ENCODE peak calls at places on chromosomes 3 and 15, in six cellular contexts. W is sigmoid colon, E is adrenal gland, O is tibial nerve, G is Peyer's patch, Y is heart left ventricle. B is an unnamed sample.
A peak's percentile ranks its signal among the peaks of the same experiment; 100 is the strongest.

GRCh38 chr3:101635954-101636798 is 40.8 kb downstream of the ZBTB11 start:
- DNase-seq in O (no peak), Y (peak; percentile 45), E (peak; percentile 65), W (no peak), G (peak; percentile 34), B (peak; percentile 58)

GRCh38 chr15:39692464-39693327 is 89.9 kb downstream of the FSIP1 start:
- DNase-seq in Y (no peak), G (no peak), O (no peak), E (no peak), W (no peak), B (no peak)

GRCh38 chr3:129195731-129196256 is 12.1 kb upstream of the CNBP start:
- DNase-seq in E (peak; percentile 65), O (no peak), W (peak; percentile 88), Y (peak; percentile 64), G (no peak), B (no peak)

GRCh38 chr3:44045476-44046275 is 196.0 kb upstream of the TOPAZ1 start:
- DNase-seq in O (no peak), E (no peak), G (peak; percentile 74), W (no peak), Y (peak; percentile 38), B (peak; percentile 50)

GRCh38 chr3:197295871-197296270 is 2.5 kb downstream of the DLG1 start:
- DNase-seq in G (no peak), Y (no peak), E (no peak), O (no peak), W (no peak), B (no peak)

GRCh38 chr15:100919481-100920405 is 586 bp downstream of the LRRK1 start:
- DNase-seq in W (no peak), O (no peak), E (no peak), Y (peak; percentile 41), G (peak; percentile 31), B (no peak)

GRCh38 chr3:51706021-51706485 is 815 bp upstream of the GRM2 start:
- DNase-seq in G (no peak), Y (peak; percentile 13), E (no peak), O (no peak), W (no peak), B (no peak)

GRCh38 chr15:85112997-85113396 is 131.3 kb downstream of the PDE8A start:
- DNase-seq in W (no peak), Y (no peak), O (no peak), G (no peak), E (no peak), B (no peak)

GRCh38 chr15:37824717-37825382 is 109.6 kb upstream of the TMCO5A start:
- DNase-seq in G (no peak), E (peak; percentile 15), W (no peak), Y (no peak), O (no peak), B (no peak)

GRCh38 chr3:58288011-58288728 is 17.9 kb upstream of the RPP14 start:
- DNase-seq in O (no peak), E (no peak), G (no peak), W (no peak), Y (no peak), B (no peak)

GRCh38 chr3:141365206-141365605 is 3.1 kb upstream of the ZBTB38 start:
- DNase-seq in O (no peak), E (no peak), W (no peak), Y (no peak), G (no peak), B (no peak)

GRCh38 chr3:129892857-129893615 is 475 bp downstream of the TMCC1 start:
- DNase-seq in W (peak; percentile 79), E (peak; percentile 72), G (peak; percentile 66), O (no peak), Y (peak; percentile 75), B (no peak)

GRCh38 chr15:76973362-76973743 is 21.6 kb upstream of the PSTPIP1 start:
- DNase-seq in O (no peak), W (no peak), G (peak; percentile 52), Y (peak; percentile 67), E (no peak), B (no peak)

GRCh38 chr3:34675383-34676120 is 877.1 kb downstream of the PDCD6IP start:
- DNase-seq in E (no peak), Y (no peak), O (no peak), W (no peak), G (no peak), B (no peak)

GRCh38 chr3:161035711-161036110 is 69.4 kb downstream of the B3GALNT1 start:
- DNase-seq in Y (no peak), O (no peak), W (no peak), E (no peak), G (no peak), B (no peak)

GRCh38 chr15:27820232-27820631 is 278.9 kb downstream of the OCA2 start:
- DNase-seq in Y (no peak), O (no peak), E (no peak), G (no peak), W (no peak), B (no peak)

GRCh38 chr15:63722144-63722543 is 111.6 kb downstream of the HERC1 start:
- DNase-seq in Y (no peak), E (no peak), W (no peak), O (no peak), G (no peak), B (no peak)

GRCh38 chr15:73694419-73694818 is 10.2 kb downstream of the CD276 start:
- DNase-seq in O (no peak), Y (peak; percentile 61), G (no peak), W (peak; percentile 53), E (no peak), B (no peak)

GRCh38 chr3:100400424-100400781 is 486 bp downstream of the TOMM70 start:
- DNase-seq in E (no peak), G (no peak), Y (no peak), W (no peak), O (no peak), B (no peak)

GRCh38 chr3:141241248-141242034 is 9.8 kb downstream of the PXYLP1 start:
- DNase-seq in W (no peak), G (no peak), E (no peak), Y (peak; percentile 82), O (no peak), B (no peak)

GRCh38 chr3:11640009-11640673 is 3.6 kb downstream of the VGLL4 start:
- DNase-seq in O (no peak), G (no peak), Y (no peak), E (no peak), W (no peak), B (no peak)

GRCh38 chr3:11642455-11643162 is 1.1 kb downstream of the VGLL4 start:
- DNase-seq in O (peak; percentile 68), E (peak; percentile 77), G (peak; percentile 76), W (peak; percentile 90), Y (peak; percentile 90), B (peak; percentile 58)

GRCh38 chr3:11643212-11644087 is at the start of gene VGLL4:
- DNase-seq in G (peak; percentile 83), O (peak; percentile 71), E (peak; percentile 87), Y (peak; percentile 94), W (peak; percentile 95), B (peak; percentile 87)

GRCh38 chr3:11641316-11641682 is 2.4 kb downstream of the VGLL4 start:
- DNase-seq in Y (no peak), E (no peak), G (no peak), O (no peak), W (no peak), B (no peak)

DNA sequence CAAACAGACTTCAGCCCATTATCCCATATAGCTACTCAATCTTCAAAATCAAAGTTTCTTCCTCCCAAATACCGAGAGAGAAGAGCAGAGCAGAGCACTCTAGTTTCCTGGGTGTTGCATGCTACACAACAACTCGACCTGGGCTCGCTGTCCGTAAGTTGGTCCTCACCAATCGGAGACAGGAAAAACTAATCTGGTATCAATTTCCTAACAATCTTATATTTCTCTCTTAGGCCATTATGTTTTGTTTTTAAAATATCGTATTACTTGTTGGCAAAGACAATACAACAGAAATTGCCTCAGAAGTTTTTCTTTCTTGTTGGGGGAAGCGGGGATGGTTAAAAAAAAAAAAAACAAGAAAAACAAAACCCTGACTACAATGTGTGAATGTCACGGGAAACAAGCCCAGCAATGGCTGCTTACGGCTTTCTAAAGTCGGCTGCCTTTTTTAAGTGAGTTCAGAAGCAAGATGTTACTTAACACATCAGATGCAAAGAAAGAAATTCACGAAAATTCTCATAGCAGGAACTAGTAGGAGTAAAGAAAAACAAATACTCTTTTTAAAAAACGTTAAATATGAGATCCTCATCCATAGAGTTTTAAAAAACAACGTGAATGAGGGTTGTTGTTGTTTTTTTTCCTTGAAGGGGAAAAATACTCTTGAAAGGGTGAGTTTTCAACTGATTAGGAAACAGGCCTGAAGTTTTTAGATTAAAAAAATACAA is 1.9 kb downstream of the VGLL4 start:
- DNase-seq in W (no peak), G (no peak), Y (no peak), O (no peak), E (no peak), B (no peak)
- H3K4me1 ChIP-seq in W (peaks cover 43% of the 10 kb centered on the region), G (no peaks in the 10 kb centered on the region), Y (peaks cover 48% of the 10 kb centered on the region), O (no peaks in the 10 kb centered on the region), E (peaks cover 52% of the 10 kb centered on the region), B (peaks cover 60% of the 10 kb centered on the region)

DNA sequence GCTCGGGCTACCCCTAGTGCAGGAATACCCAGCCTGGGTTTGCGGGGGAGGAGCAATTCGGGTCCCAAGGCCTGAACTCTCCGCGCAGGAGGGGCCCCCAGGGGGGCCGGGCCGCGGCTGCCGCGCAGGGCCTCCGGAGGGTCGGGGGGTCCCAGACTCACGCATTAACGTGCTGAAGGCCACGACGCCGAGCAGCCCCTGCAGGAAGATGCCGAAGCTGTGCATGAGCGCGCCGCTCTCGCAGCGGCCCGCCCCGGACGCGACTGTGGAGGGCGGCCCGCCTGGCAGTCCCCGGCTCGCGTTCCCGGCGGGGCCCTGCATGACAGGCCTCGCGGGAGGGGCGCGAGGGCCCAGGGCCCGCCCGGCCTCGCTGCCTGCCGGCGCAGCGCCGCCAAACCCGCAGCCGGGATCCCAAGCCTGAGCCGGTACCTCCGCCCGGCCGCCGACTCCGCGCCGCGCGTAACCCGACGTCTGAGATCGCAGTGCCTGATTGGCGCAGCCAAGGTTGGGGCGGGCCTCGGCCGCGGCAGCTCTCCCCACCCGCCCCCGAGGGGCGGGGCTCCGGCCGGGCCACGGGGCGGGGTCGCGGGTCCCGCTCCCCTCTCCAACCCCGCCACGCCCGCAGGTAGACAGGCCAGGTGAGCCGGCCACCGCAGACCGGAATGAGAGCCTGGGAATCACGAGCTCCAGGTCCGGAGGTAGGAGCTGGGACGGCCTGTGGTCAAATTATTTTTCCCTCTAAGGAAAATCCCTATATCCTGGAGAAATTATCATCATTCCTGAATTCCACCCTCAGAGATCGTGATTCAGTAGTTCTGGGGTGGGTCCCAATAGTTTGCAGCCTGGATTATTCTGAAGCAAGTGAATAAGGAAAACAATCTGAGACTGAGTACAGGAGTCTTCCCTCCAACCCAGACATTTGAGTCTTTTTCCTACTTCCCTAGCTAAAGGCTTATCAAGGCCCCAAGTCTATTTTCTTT is at the start of gene STIMATE:
- DNase-seq in O (peak; percentile 66), Y (peak; percentile 92), E (peak; percentile 87), G (peak; percentile 81), W (peak; percentile 92), B (peak; percentile 92)
- TF ChIP-seq POLR2A in O (peak; percentile 74), Y (no peak), E (peak; percentile 65), G (peak; percentile 62), W (no peak), B (no peak)

DNA sequence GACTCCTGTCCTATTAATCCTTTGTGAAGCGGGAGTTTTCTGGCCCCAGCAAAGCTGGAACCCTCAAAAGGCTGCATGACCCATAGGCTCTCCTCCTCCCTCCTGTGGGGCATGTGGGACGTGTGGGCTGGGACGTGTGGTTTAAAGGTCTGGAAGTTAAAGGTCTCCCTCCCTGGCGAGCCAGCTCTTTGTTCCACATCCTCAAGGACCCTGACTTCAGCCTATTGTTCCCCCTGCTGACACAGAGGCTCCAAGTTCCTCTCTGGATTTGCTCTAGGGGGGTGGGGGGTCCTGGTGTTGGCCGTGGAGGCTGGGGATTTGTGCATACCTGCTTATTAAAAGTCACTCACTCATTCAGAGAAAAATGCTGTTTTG is 44.2 kb downstream of the SMAD6 start:
- DNase-seq in E (no peak), O (no peak), G (no peak), Y (no peak), W (peak; percentile 44), B (no peak)
- H3K4me1 ChIP-seq in E (peaks cover 6% of the 10 kb centered on the region), O (peaks cover 4% of the 10 kb centered on the region), G (no peaks in the 10 kb centered on the region), Y (peaks cover 77% of the 10 kb centered on the region), W (peaks cover 18% of the 10 kb centered on the region), B (peaks cover 73% of the 10 kb centered on the region)

GRCh38 chr3:49021813-49022720 is at the start of gene NDUFAF3:
- DNase-seq in W (peak; percentile 96), G (peak; percentile 87), O (peak; percentile 83), E (peak; percentile 94), Y (peak; percentile 95), B (peak; percentile 95)
- TF ChIP-seq POLR2A in W (peak; percentile 76), G (peak; percentile 89), O (peak; percentile 84), E (peak; percentile 91), Y (peak; percentile 20), B (peak; percentile 89)